ENCODE peak calls at places on chromosomes 3 and 15, in seven cellular contexts. B, S, G, L, H, E and W are unnamed samples. For H3K4me1, the result is how much of the 10 kb centered on the place peaks cover.

GRCh38 chr15:77415450-77416448 is 4.2 kb downstream of the PEAK1 start:
- DNase-seq in B (no peak), S (no peak), G (peak), L (peak), H (no peak), E (no peak), W (no peak)

GRCh38 chr3:120177151-120177550 is 82.9 kb upstream of the GSK3B start:
- DNase-seq in B (no peak), S (peak), G (peak), L (peak), H (peak), E (peak), W (no peak)

GRCh38 chr15:49697121-49697520 is 76.3 kb downstream of the DTWD1 start:
- DNase-seq in B (no peak), S (no peak), G (no peak), L (no peak), H (no peak), E (peak), W (no peak)

GRCh38 chr3:46059432-46059831 is 32.1 kb upstream of the XCR1 start:
- DNase-seq in B (no peak), S (no peak), G (no peak), L (no peak), H (no peak), E (no peak), W (no peak)

GRCh38 chr3:82354181-82354696 is 592.8 kb upstream of the GBE1 start:
- DNase-seq in B (no peak), S (no peak), G (no peak), L (no peak), H (no peak), E (no peak), W (no peak)

GRCh38 chr3:149954812-149955211 is 15.9 kb downstream of the PFN2 start:
- DNase-seq in B (no peak), S (no peak), G (no peak), L (no peak), H (no peak), E (no peak), W (no peak)

GRCh38 chr15:57323806-57324589 is 52.3 kb upstream of the CGNL1 start:
- DNase-seq in B (no peak), S (peak), G (peak), L (no peak), H (peak), E (peak), W (peak)

GRCh38 chr3:192409203-192409837 is 318.0 kb downstream of the FGF12 start:
- DNase-seq in B (no peak), S (peak), G (peak), L (peak), H (peak), E (peak), W (peak)

GRCh38 chr15:41892621-41893421 is 1.0 kb downstream of the SPTBN5 start:
- DNase-seq in B (no peak), S (peak), G (no peak), L (no peak), H (peak), E (peak), W (no peak)

GRCh38 chr3:113310960-113311359 is 99.6 kb downstream of the BOC start:
- DNase-seq in B (no peak), S (no peak), G (no peak), L (no peak), H (no peak), E (no peak), W (no peak)

GRCh38 chr15:50764331-50765201 is 940 bp downstream of the SPPL2A start:
- DNase-seq in B (no peak), S (no peak), G (no peak), L (no peak), H (no peak), E (peak), W (no peak)

GRCh38 chr3:16409032-16409431 is 104.5 kb downstream of the RFTN1 start:
- DNase-seq in B (no peak), S (no peak), G (peak), L (no peak), H (peak), E (no peak), W (no peak)

GRCh38 chr3:11059090-11059798 is 66.7 kb downstream of the SLC6A1 start:
- DNase-seq in B (no peak), S (no peak), G (peak), L (peak), H (peak), E (peak), W (peak)

GRCh38 chr15:74214324-74215021 is 11.9 kb upstream of the STRA6 start:
- DNase-seq in B (no peak), S (no peak), G (no peak), L (no peak), H (no peak), E (no peak), W (no peak)
- H3K4me1 ChIP-seq in B (under half), S (under half), G (half or more), L (under half), H (under half), E (under half), W (under half)

GRCh38 chr3:14418670-14419250 is 16.4 kb downstream of the SLC6A6 start:
- DNase-seq in B (no peak), S (no peak), G (peak), L (peak), H (peak), E (no peak), W (no peak)

GRCh38 chr3:14415501-14415900 is 13.1 kb downstream of the SLC6A6 start:
- DNase-seq in B (no peak), S (no peak), G (no peak), L (no peak), H (no peak), E (peak), W (no peak)

GRCh38 chr3:14414841-14415464 is 12.5 kb downstream of the SLC6A6 start:
- DNase-seq in B (no peak), S (no peak), G (no peak), L (no peak), H (no peak), E (no peak), W (no peak)

GRCh38 chr3:14416453-14416852 is 14.0 kb downstream of the SLC6A6 start:
- DNase-seq in B (no peak), S (no peak), G (no peak), L (no peak), H (no peak), E (no peak), W (no peak)

DNA sequence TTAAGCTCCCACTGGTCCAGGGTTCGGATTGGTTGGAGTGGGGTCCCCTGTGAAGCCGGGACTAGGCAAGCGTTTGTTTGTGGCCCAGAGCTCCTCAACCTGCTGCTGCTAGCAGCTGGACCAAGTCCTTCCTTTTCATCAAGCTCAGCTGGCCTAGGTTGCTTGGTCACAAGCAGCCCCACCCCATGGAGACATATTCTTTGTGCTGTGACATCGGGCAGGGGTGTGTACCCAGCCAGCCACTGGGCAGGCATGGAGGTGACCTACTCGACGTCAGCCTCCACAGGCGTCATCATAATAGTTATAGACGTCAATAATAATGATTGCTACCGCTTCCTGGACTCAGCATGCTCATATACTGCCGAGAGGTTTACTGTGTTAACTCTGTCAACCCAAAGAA is 15.9 kb downstream of the SLC6A6 start:
- DNase-seq in B (no peak), S (no peak), G (no peak), L (no peak), H (no peak), E (no peak), W (no peak)
- H3K4me1 ChIP-seq in B (under half), S (under half), G (under half), L (under half), H (under half), E (under half), W (under half)

GRCh38 chr15:58987501-58988010 is at the start of gene RNF111:
- DNase-seq in B (peak), S (peak), G (peak), L (peak), H (peak), E (peak), W (peak)

GRCh38 chr15:58980351-58980939 is 7.0 kb upstream of the RNF111 start:
- DNase-seq in B (no peak), S (no peak), G (peak), L (no peak), H (no peak), E (no peak), W (peak)

GRCh38 chr15:58987036-58987435 is 427 bp upstream of the RNF111 start:
- DNase-seq in B (no peak), S (no peak), G (no peak), L (no peak), H (no peak), E (no peak), W (no peak)

GRCh38 chr15:58985443-58985842 is 2.0 kb upstream of the RNF111 start:
- DNase-seq in B (no peak), S (no peak), G (peak), L (no peak), H (peak), E (no peak), W (peak)

GRCh38 chr15:58981808-58982475 is 5.5 kb upstream of the RNF111 start:
- DNase-seq in B (no peak), S (no peak), G (no peak), L (no peak), H (no peak), E (no peak), W (no peak)
- H3K4me1 ChIP-seq in B (under half), S (under half), G (under half), L (under half), H (under half), E (under half), W (under half)

DNA sequence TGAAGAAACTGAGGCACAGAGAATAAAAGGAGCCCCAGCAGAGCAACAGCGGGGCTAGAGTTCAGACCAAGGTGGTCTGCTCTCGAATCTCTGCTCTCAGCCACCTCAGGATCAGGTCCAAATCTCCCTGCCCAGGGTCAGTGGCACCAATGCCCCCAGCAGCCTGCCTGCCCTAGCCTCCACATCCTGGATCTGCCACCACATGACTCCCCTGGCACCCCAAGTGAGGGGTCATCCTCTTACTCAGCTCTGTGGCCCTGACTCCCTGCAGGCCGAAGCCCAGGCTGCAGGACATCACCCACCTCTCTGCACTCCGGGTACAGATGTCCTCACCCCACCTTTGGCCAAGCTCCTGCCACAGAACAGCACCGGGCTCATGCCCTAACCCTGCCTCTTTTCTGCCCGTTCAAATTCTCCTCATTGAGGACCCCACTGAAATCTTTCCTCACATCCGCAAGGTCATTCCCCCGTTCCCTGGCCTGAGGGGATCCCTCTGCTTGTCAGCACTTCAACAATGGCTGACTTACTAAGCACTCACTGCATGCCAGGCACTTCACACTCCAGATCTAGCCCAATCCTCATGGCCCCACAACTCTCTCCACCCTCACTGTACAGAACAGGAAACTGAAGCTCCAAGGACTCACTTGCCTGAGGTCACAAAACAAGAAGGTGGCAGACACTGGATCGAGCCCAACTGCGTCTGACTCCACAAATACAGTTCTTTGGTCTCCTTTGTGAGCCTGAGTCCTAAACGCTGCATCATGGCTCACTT is 4.3 kb downstream of the PPIB start:
- DNase-seq in B (no peak), S (no peak), G (no peak), L (no peak), H (no peak), E (no peak), W (no peak)
- H3K4me1 ChIP-seq in B (under half), S (under half), G (under half), L (under half), H (under half), E (under half), W (under half)